ENCODE peak calls at places on chromosome 17, in eight cellular contexts. A, N, I, L, W, V, E and O are unnamed samples.

GRCh38 chr17:47816947-47817346 is 4.6 kb downstream of the OSBPL7 start:
- DNase-seq in V (no peak), E (no peak), L (no peak), N (no peak), A (no peak), I (no peak), W (no peak), O (no peak)

GRCh38 chr17:13642188-13642587 is 40.5 kb upstream of the HS3ST3A1 start:
- DNase-seq in A (no peak), N (no peak), E (no peak), V (no peak), L (no peak), I (no peak), W (no peak), O (no peak)

GRCh38 chr17:18323007-18323406 is 7.9 kb downstream of the SMCR8 start:
- DNase-seq in W (no peak), V (no peak), I (no peak), L (no peak), N (no peak), A (peak; percentile 34), E (no peak), O (no peak)

GRCh38 chr17:17724307-17724921 is 43.2 kb downstream of the RAI1 start:
- DNase-seq in V (no peak), E (no peak), N (peak; percentile 19), L (no peak), W (no peak), I (no peak), A (peak; percentile 50), O (no peak)

GRCh38 chr17:78174332-78174869 is 6.0 kb downstream of the SYNGR2 start:
- DNase-seq in N (no peak), V (no peak), A (no peak), E (no peak), L (peak; percentile 91), I (no peak), W (peak; percentile 58), O (peak; percentile 88)

GRCh38 chr17:75073618-75074047 is 14.1 kb upstream of the SLC16A5 start:
- DNase-seq in I (peak; percentile 60), W (no peak), A (no peak), E (no peak), L (no peak), N (no peak), V (no peak), O (no peak)

GRCh38 chr17:7839199-7839889 is 5.3 kb downstream of the KDM6B start:
- DNase-seq in W (no peak), E (no peak), I (no peak), L (no peak), A (no peak), N (no peak), V (no peak), O (no peak)

GRCh38 chr17:1181769-1182137 is 2.0 kb upstream of the ABR start:
- DNase-seq in I (no peak), L (peak; percentile 53), E (no peak), W (no peak), A (peak; percentile 66), V (no peak), N (no peak), O (no peak)

GRCh38 chr17:45261577-45262515 is at the start of gene SPATA32:
- DNase-seq in I (no peak), L (peak; percentile 59), V (no peak), N (peak; percentile 63), A (no peak), E (peak; percentile 58), W (no peak), O (peak; percentile 13)

GRCh38 chr17:12545877-12546513 is 119.7 kb upstream of the MYOCD start:
- DNase-seq in V (no peak), N (peak; percentile 3), L (peak; percentile 12), E (no peak), W (no peak), I (no peak), A (peak; percentile 74), O (no peak)

GRCh38 chr17:35569405-35569804 is 8.8 kb upstream of the SLFN14 start:
- DNase-seq in W (no peak), L (no peak), N (no peak), E (no peak), A (no peak), I (no peak), V (no peak), O (no peak)

GRCh38 chr17:59373879-59374495 is 42.5 kb downstream of the YPEL2 start:
- DNase-seq in A (no peak), V (no peak), W (no peak), L (no peak), E (no peak), I (peak; percentile 96), N (no peak), O (no peak)